ENCODE peak calls at places on chromosomes 3 and 15, in six cellular contexts. I, D, X, T, U and W are unnamed samples.

GRCh38 chr3:44104668-44105321 is 136.9 kb upstream of the TOPAZ1 start:
- DNase-seq in I (peak; percentile 8), T (peak; percentile 16), X (no peak), D (no peak), U (peak; percentile 72), W (no peak)

GRCh38 chr15:79943820-79944219 is 27.2 kb downstream of the BCL2A1 start:
- DNase-seq in X (no peak), I (no peak), T (peak; percentile 92), U (peak; percentile 62), D (no peak), W (no peak)

GRCh38 chr3:197317250-197317963 is 19.0 kb upstream of the DLG1 start:
- DNase-seq in X (no peak), I (no peak), T (peak; percentile 95), D (no peak), U (no peak), W (no peak)

GRCh38 chr15:96564546-96564945 is 234.0 kb downstream of the NR2F2 start:
- DNase-seq in X (no peak), T (no peak), U (no peak), D (no peak), I (no peak), W (no peak)

GRCh38 chr15:79075256-79075655 is 15.3 kb downstream of the RASGRF1 start:
- DNase-seq in U (no peak), T (no peak), D (no peak), X (no peak), I (no peak), W (no peak)

GRCh38 chr15:78968539-78969271 is 23.9 kb upstream of the CTSH start:
- DNase-seq in X (no peak), I (no peak), T (no peak), D (no peak), U (no peak), W (no peak)

GRCh38 chr15:80512729-80513670 is 108.8 kb downstream of the ARNT2 start:
- DNase-seq in D (no peak), I (no peak), T (no peak), X (no peak), U (no peak), W (no peak)

GRCh38 chr3:126982125-126982521 is 792 bp upstream of the PLXNA1 start:
- DNase-seq in T (peak; percentile 27), D (no peak), I (peak; percentile 63), U (peak; percentile 84), X (no peak), W (no peak)